ENCODE peak calls at places on chromosomes 12 and 14, in seven cellular contexts. R is IMR-90, J is MM.1S, F is BJ, D is cardiac muscle cell, I is fibroblast of lung, H is fibroblast of pulmonary artery. B is an unnamed sample.

GRCh38 chr14:75689012-75689411 is 28.0 kb downstream of the TTLL5 start:
- DNase-seq in F (peak; percentile 10), I (peak; percentile 64), J (no peak), H (peak; percentile 75), D (peak; percentile 62), R (peak; percentile 61), B (peak; percentile 18)

GRCh38 chr14:71235865-71236264 is 328.6 kb downstream of the PCNX1 start:
- DNase-seq in F (no peak), H (no peak), R (no peak), J (no peak), D (peak; percentile 33), I (no peak), B (peak; percentile 47)

GRCh38 chr12:110266980-110267620 is 13.9 kb upstream of the ATP2A2 start:
- DNase-seq in F (peak; percentile 70), R (peak; percentile 74), J (no peak), H (peak; percentile 90), D (peak; percentile 87), I (peak; percentile 65), B (peak; percentile 69)

GRCh38 chr12:47652491-47653234 is 53.2 kb downstream of the RPAP3 start:
- DNase-seq in H (no peak), F (no peak), R (no peak), J (no peak), I (no peak), D (no peak), B (no peak)

GRCh38 chr14:104556256-104557021 is 23.1 kb upstream of the C14orf180 start:
- DNase-seq in I (no peak), J (no peak), H (no peak), D (no peak), R (no peak), F (no peak), B (no peak)

GRCh38 chr14:59583755-59584154 is 7.1 kb upstream of the CCDC175 start:
- DNase-seq in D (peak; percentile 51), H (peak; percentile 39), F (no peak), I (peak; percentile 25), R (peak; percentile 47), J (no peak), B (peak; percentile 4)

GRCh38 chr14:60998617-60999016 is 17.6 kb downstream of the SLC38A6 start:
- DNase-seq in H (no peak), F (no peak), I (no peak), R (no peak), D (no peak), J (no peak), B (no peak)

GRCh38 chr12:43835656-43836454 is at the start of gene TMEM117:
- DNase-seq in F (peak; percentile 9), I (peak; percentile 52), H (peak; percentile 45), D (peak; percentile 68), J (peak; percentile 62), R (peak; percentile 43), B (no peak)

GRCh38 chr12:89451876-89452275 is 72.7 kb downstream of the GALNT4 start:
- DNase-seq in F (no peak), H (peak; percentile 94), I (peak; percentile 69), R (peak; percentile 87), J (no peak), D (peak; percentile 90), B (peak; percentile 71)

GRCh38 chr14:44961151-44961729 is 507 bp downstream of the KLHL28 start:
- DNase-seq in F (no peak), H (peak; percentile 65), I (peak; percentile 63), J (peak; percentile 43), D (peak; percentile 78), R (peak; percentile 61), B (no peak)

GRCh38 chr12:26195250-26195640 is at the start of gene SSPN:
- DNase-seq in D (peak; percentile 86), H (peak; percentile 56), R (peak; percentile 61), F (peak; percentile 8), I (peak; percentile 70), J (peak; percentile 39), B (no peak)

GRCh38 chr12:18951219-18951618 is 178.3 kb upstream of the PLEKHA5 start:
- DNase-seq in F (no peak), R (no peak), I (peak; percentile 43), H (no peak), J (no peak), D (no peak), B (no peak)

GRCh38 chr14:93742761-93743160 is 45.5 kb downstream of the PRIMA1 start:
- DNase-seq in I (no peak), F (no peak), H (no peak), J (no peak), D (peak; percentile 21), R (no peak), B (no peak)

GRCh38 chr14:67260114-67260513 is 18.9 kb downstream of the PALS1 start:
- DNase-seq in H (no peak), F (no peak), I (no peak), R (no peak), D (no peak), J (no peak), B (no peak)

GRCh38 chr12:130335517-130336392 is 1.9 kb upstream of the PIWIL1 start:
- DNase-seq in R (peak; percentile 34), H (peak; percentile 66), J (peak; percentile 23), F (no peak), I (peak; percentile 62), D (peak; percentile 59), B (peak; percentile 3)

GRCh38 chr12:122200541-122201175 is 2.9 kb upstream of the B3GNT4 start:
- DNase-seq in F (no peak), R (no peak), D (no peak), H (no peak), J (no peak), I (no peak), B (no peak)

GRCh38 chr14:105492051-105492965 is 1.3 kb downstream of the TEDC1 start:
- DNase-seq in H (no peak), I (no peak), J (no peak), F (no peak), R (no peak), D (no peak), B (no peak)

GRCh38 chr14:38257500-38257899 is 1.6 kb upstream of the CLEC14A start:
- DNase-seq in F (no peak), R (peak; percentile 45), D (peak; percentile 31), J (no peak), H (peak; percentile 50), I (no peak), B (no peak)

GRCh38 chr12:123891516-123892179 is 81.0 kb downstream of the CCDC92 start:
- DNase-seq in J (no peak), F (no peak), R (no peak), H (no peak), D (no peak), I (no peak), B (no peak)
- TF ChIP-seq CTCF in J (no peak), F (no peak), R (no peak), H (no peak), D (no peak), I (no peak), B (no peak)

GRCh38 chr12:68888243-68888642 is 44.7 kb downstream of the CPM start:
- DNase-seq in J (no peak), I (no peak), F (no peak), R (no peak), H (no peak), D (no peak), B (no peak)

GRCh38 chr12:68884251-68884650 is 48.7 kb downstream of the CPM start:
- DNase-seq in F (no peak), R (no peak), I (no peak), H (no peak), D (no peak), J (no peak), B (no peak)

GRCh38 chr12:68887641-68888040 is 45.3 kb downstream of the CPM start:
- DNase-seq in F (no peak), H (no peak), I (no peak), R (no peak), J (no peak), D (no peak), B (no peak)

GRCh38 chr12:68885381-68885780 is 47.6 kb downstream of the CPM start:
- DNase-seq in R (no peak), I (no peak), H (no peak), F (no peak), D (no peak), J (no peak), B (no peak)

DNA sequence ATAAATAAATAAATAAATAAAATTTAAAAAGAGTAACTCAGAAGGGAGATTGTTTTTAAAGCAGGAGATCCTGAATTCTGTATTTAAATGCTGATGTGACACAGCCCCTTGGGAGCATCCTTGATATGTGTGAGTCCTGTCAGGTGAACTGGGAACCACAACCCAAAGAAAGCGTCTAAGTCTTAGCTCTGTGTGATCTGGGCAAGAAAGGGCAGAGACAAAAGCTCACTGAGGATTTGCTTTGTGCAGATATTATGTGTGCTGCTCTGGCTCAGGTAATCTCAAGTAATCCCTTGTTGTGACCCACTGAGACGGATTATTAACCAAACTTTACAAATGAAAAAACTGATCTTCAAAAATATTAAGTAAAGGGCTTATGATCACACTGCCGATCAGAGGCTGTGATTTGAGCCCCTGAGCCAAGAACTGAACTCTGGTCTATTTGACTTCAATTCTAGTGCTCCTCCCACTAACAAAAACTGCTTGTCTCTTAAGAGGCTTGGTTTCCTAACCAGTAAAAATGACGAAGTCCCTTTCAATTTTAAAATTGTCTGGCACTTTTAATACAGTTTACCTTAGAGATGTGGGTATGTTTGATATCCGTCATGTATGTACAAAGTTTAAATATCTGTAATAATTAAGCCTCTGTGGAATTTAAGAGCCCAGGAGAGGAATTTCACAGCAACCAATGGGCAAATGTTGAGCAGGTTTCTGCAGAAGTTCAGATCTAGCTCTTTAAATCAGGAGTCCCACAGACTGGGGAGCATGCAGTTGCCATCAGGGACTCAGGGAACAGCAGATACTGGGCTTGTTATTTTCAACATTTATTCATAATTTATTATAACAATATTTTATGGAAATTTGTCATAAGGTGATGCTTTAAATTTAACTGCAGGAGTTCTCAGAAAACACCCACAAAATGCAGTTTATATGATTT is 46.1 kb downstream of the CPM start:
- DNase-seq in R (no peak), J (no peak), D (no peak), H (no peak), F (no peak), I (no peak), B (no peak)
- H3K4me3 ChIP-seq in R (no peak overlapping the region), J (no peak overlapping the region), D (no peak overlapping the region), H (no peak overlapping the region), F (no peak overlapping the region), I (no peak overlapping the region), B (no peak overlapping the region)

GRCh38 chr12:69886101-69886500 is 61.1 kb downstream of the MYRFL start:
- DNase-seq in H (no peak), R (no peak), D (no peak), J (no peak), I (no peak), F (no peak), B (no peak)

GRCh38 chr12:69886715-69887114 is 61.7 kb downstream of the MYRFL start:
- DNase-seq in I (no peak), H (no peak), D (no peak), R (no peak), F (no peak), J (no peak), B (no peak)

GRCh38 chr12:69881771-69882170 is 56.7 kb downstream of the MYRFL start:
- DNase-seq in R (no peak), H (no peak), I (no peak), D (no peak), J (no peak), F (no peak), B (no peak)

GRCh38 chr12:69885656-69886055 is 60.6 kb downstream of the MYRFL start:
- DNase-seq in J (no peak), R (no peak), D (no peak), F (no peak), H (no peak), I (no peak), B (no peak)

GRCh38 chr12:69884386-69884785 is 59.4 kb downstream of the MYRFL start:
- DNase-seq in H (no peak), F (no peak), J (no peak), D (no peak), I (no peak), R (no peak), B (no peak)
- TF ChIP-seq CTCF in H (no peak), F (no peak), J (no peak), D (no peak), I (no peak), R (no peak), B (no peak)

GRCh38 chr12:57620936-57621496 is 9.8 kb downstream of the ARHGEF25 start:
- DNase-seq in H (no peak), R (no peak), I (no peak), F (no peak), D (no peak), J (no peak), B (no peak)
- H3K4me3 ChIP-seq in H (peak overlapping the region; percentile 42), R (peak overlapping the region; percentile 3), I (peak overlapping the region; percentile 36), F (no peak overlapping the region), D (peak overlapping the region; percentile 27), J (peak overlapping the region; percentile 44), B (peak overlapping the region; percentile 43)